ENCODE peak calls at places on chromosomes 7 and 10, in nine cellular contexts. One of them, this sample, is unnamed.

GRCh38 chr7:25752169-25752568 is 399.8 kb upstream of the NFE2L3 start:
- DNase-seq in stromal cell of bone marrow: no peak
- DNase-seq in NCI-H748 treated with DMSO at 0.1 percent for 48 hours: no peak
- DNase-seq in T-helper 9 cell: no peak
- DNase-seq in endothelial cell: no peak
- DNase-seq in DMS79: no peak
- DNase-seq in NCI-H1048: no peak
- DNase-seq in bronchial epithelial cell: no peak
- DNase-seq in amygdala: no peak
- DNase-seq in this sample: no peak

GRCh38 chr7:131166066-131166465 is 161.6 kb upstream of the MKLN1 start:
- DNase-seq in stromal cell of bone marrow: no peak
- DNase-seq in NCI-H748 treated with DMSO at 0.1 percent for 48 hours: no peak
- DNase-seq in T-helper 9 cell: no peak
- DNase-seq in endothelial cell: no peak
- DNase-seq in DMS79: no peak
- DNase-seq in NCI-H1048: no peak
- DNase-seq in bronchial epithelial cell: no peak
- DNase-seq in amygdala: no peak
- DNase-seq in this sample: no peak

GRCh38 chr7:115779561-115779960 is 251.0 kb downstream of the TFEC start:
- DNase-seq in stromal cell of bone marrow: no peak
- DNase-seq in NCI-H748 treated with DMSO at 0.1 percent for 48 hours: no peak
- DNase-seq in T-helper 9 cell: no peak
- DNase-seq in endothelial cell: no peak
- DNase-seq in DMS79: no peak
- DNase-seq in NCI-H1048: no peak
- DNase-seq in bronchial epithelial cell: peak; percentile 50
- DNase-seq in amygdala: no peak
- DNase-seq in this sample: no peak

GRCh38 chr7:29355388-29355787 is 160.8 kb downstream of the CHN2 start:
- DNase-seq in stromal cell of bone marrow: no peak
- DNase-seq in NCI-H748 treated with DMSO at 0.1 percent for 48 hours: no peak
- DNase-seq in T-helper 9 cell: no peak
- DNase-seq in endothelial cell: no peak
- DNase-seq in DMS79: no peak
- DNase-seq in NCI-H1048: no peak
- DNase-seq in bronchial epithelial cell: no peak
- DNase-seq in amygdala: no peak
- DNase-seq in this sample: no peak

GRCh38 chr10:124644771-124645170 is 99.4 kb downstream of the FAM53B start:
- DNase-seq in stromal cell of bone marrow: no peak
- DNase-seq in NCI-H748 treated with DMSO at 0.1 percent for 48 hours: no peak
- DNase-seq in T-helper 9 cell: no peak
- DNase-seq in endothelial cell: no peak
- DNase-seq in DMS79: no peak
- DNase-seq in NCI-H1048: no peak
- DNase-seq in bronchial epithelial cell: no peak
- DNase-seq in amygdala: no peak
- DNase-seq in this sample: no peak

GRCh38 chr7:103469095-103469948 is 23.3 kb upstream of the SLC26A5 start:
- DNase-seq in stromal cell of bone marrow: no peak
- DNase-seq in NCI-H748 treated with DMSO at 0.1 percent for 48 hours: no peak
- DNase-seq in T-helper 9 cell: no peak
- DNase-seq in endothelial cell: no peak
- DNase-seq in DMS79: no peak
- DNase-seq in NCI-H1048: no peak
- DNase-seq in bronchial epithelial cell: no peak
- DNase-seq in amygdala: no peak
- DNase-seq in this sample: no peak

GRCh38 chr7:36084485-36085091 is 68.5 kb upstream of the EEPD1 start:
- DNase-seq in stromal cell of bone marrow: peak; percentile 31
- DNase-seq in NCI-H748 treated with DMSO at 0.1 percent for 48 hours: peak; percentile 2
- DNase-seq in T-helper 9 cell: no peak
- DNase-seq in endothelial cell: peak; percentile 50
- DNase-seq in DMS79: no peak
- DNase-seq in NCI-H1048: no peak
- DNase-seq in bronchial epithelial cell: peak; percentile 53
- DNase-seq in amygdala: no peak
- DNase-seq in this sample: peak; percentile 24

GRCh38 chr10:52213511-52213831 is 100.6 kb upstream of the DKK1 start:
- DNase-seq in stromal cell of bone marrow: peak; percentile 61
- DNase-seq in NCI-H748 treated with DMSO at 0.1 percent for 48 hours: no peak
- DNase-seq in T-helper 9 cell: no peak
- DNase-seq in endothelial cell: no peak
- DNase-seq in DMS79: no peak
- DNase-seq in NCI-H1048: no peak
- DNase-seq in bronchial epithelial cell: peak; percentile 67
- DNase-seq in amygdala: no peak
- DNase-seq in this sample: no peak

GRCh38 chr7:2011266-2012043 is 221.3 kb downstream of the MAD1L1 start:
- DNase-seq in stromal cell of bone marrow: no peak
- DNase-seq in NCI-H748 treated with DMSO at 0.1 percent for 48 hours: no peak
- DNase-seq in T-helper 9 cell: no peak
- DNase-seq in endothelial cell: no peak
- DNase-seq in DMS79: no peak
- DNase-seq in NCI-H1048: no peak
- DNase-seq in bronchial epithelial cell: no peak
- DNase-seq in amygdala: no peak
- DNase-seq in this sample: no peak

GRCh38 chr7:93902777-93903423 is 3.5 kb upstream of the GNGT1 start:
- DNase-seq in stromal cell of bone marrow: no peak
- DNase-seq in NCI-H748 treated with DMSO at 0.1 percent for 48 hours: peak; percentile 41
- DNase-seq in T-helper 9 cell: no peak
- DNase-seq in endothelial cell: peak; percentile 20
- DNase-seq in DMS79: no peak
- DNase-seq in NCI-H1048: no peak
- DNase-seq in bronchial epithelial cell: peak; percentile 50
- DNase-seq in amygdala: no peak
- DNase-seq in this sample: no peak

GRCh38 chr10:131802991-131803390 is 97.8 kb upstream of the PPP2R2D start:
- DNase-seq in stromal cell of bone marrow: no peak
- DNase-seq in NCI-H748 treated with DMSO at 0.1 percent for 48 hours: no peak
- DNase-seq in T-helper 9 cell: no peak
- DNase-seq in endothelial cell: no peak
- DNase-seq in DMS79: no peak
- DNase-seq in NCI-H1048: no peak
- DNase-seq in bronchial epithelial cell: no peak
- DNase-seq in amygdala: no peak
- DNase-seq in this sample: no peak

GRCh38 chr7:133076142-133076541 is 5.7 kb downstream of the CHCHD3 start:
- DNase-seq in stromal cell of bone marrow: no peak
- DNase-seq in NCI-H748 treated with DMSO at 0.1 percent for 48 hours: no peak
- DNase-seq in T-helper 9 cell: no peak
- DNase-seq in endothelial cell: no peak
- DNase-seq in DMS79: no peak
- DNase-seq in NCI-H1048: no peak
- DNase-seq in bronchial epithelial cell: no peak
- DNase-seq in amygdala: no peak
- DNase-seq in this sample: no peak

GRCh38 chr10:116753759-116754158 is 11.4 kb upstream of the HSPA12A start:
- DNase-seq in stromal cell of bone marrow: peak; percentile 51
- DNase-seq in NCI-H748 treated with DMSO at 0.1 percent for 48 hours: no peak
- DNase-seq in T-helper 9 cell: no peak
- DNase-seq in endothelial cell: no peak
- DNase-seq in DMS79: peak; percentile 81
- DNase-seq in NCI-H1048: no peak
- DNase-seq in bronchial epithelial cell: peak; percentile 84
- DNase-seq in amygdala: no peak
- DNase-seq in this sample: no peak

GRCh38 chr7:128703605-128704004 is 31.5 kb downstream of the GARIN1A start:
- DNase-seq in stromal cell of bone marrow: no peak
- DNase-seq in NCI-H748 treated with DMSO at 0.1 percent for 48 hours: no peak
- DNase-seq in T-helper 9 cell: no peak
- DNase-seq in endothelial cell: no peak
- DNase-seq in DMS79: no peak
- DNase-seq in NCI-H1048: no peak
- DNase-seq in bronchial epithelial cell: peak; percentile 52
- DNase-seq in amygdala: no peak
- DNase-seq in this sample: no peak

GRCh38 chr7:11297226-11297625 is 323.6 kb downstream of the PHF14 start:
- DNase-seq in stromal cell of bone marrow: no peak
- DNase-seq in NCI-H748 treated with DMSO at 0.1 percent for 48 hours: no peak
- DNase-seq in T-helper 9 cell: no peak
- DNase-seq in endothelial cell: no peak
- DNase-seq in DMS79: no peak
- DNase-seq in NCI-H1048: no peak
- DNase-seq in bronchial epithelial cell: no peak
- DNase-seq in amygdala: no peak
- DNase-seq in this sample: no peak

GRCh38 chr7:98230746-98231471 is 19.7 kb downstream of the BHLHA15 start:
- DNase-seq in stromal cell of bone marrow: no peak
- DNase-seq in NCI-H748 treated with DMSO at 0.1 percent for 48 hours: no peak
- DNase-seq in T-helper 9 cell: no peak
- DNase-seq in endothelial cell: no peak
- DNase-seq in DMS79: no peak
- DNase-seq in NCI-H1048: no peak
- DNase-seq in bronchial epithelial cell: no peak
- DNase-seq in amygdala: no peak
- DNase-seq in this sample: no peak

GRCh38 chr10:90959826-90960225 is 38.9 kb upstream of the ANKRD1 start:
- DNase-seq in stromal cell of bone marrow: no peak
- DNase-seq in NCI-H748 treated with DMSO at 0.1 percent for 48 hours: no peak
- DNase-seq in T-helper 9 cell: no peak
- DNase-seq in endothelial cell: no peak
- DNase-seq in DMS79: no peak
- DNase-seq in NCI-H1048: no peak
- DNase-seq in bronchial epithelial cell: no peak
- DNase-seq in amygdala: no peak
- DNase-seq in this sample: no peak

GRCh38 chr7:28052933-28053332 is 127.7 kb downstream of the JAZF1 start:
- DNase-seq in stromal cell of bone marrow: peak; percentile 39
- DNase-seq in NCI-H748 treated with DMSO at 0.1 percent for 48 hours: no peak
- DNase-seq in T-helper 9 cell: no peak
- DNase-seq in endothelial cell: no peak
- DNase-seq in DMS79: no peak
- DNase-seq in NCI-H1048: no peak
- DNase-seq in bronchial epithelial cell: peak; percentile 75
- DNase-seq in amygdala: no peak
- DNase-seq in this sample: no peak

GRCh38 chr10:77566914-77567566 is 70.6 kb downstream of the KCNMA1 start:
- DNase-seq in stromal cell of bone marrow: no peak
- DNase-seq in NCI-H748 treated with DMSO at 0.1 percent for 48 hours: no peak
- DNase-seq in T-helper 9 cell: no peak
- DNase-seq in endothelial cell: no peak
- DNase-seq in DMS79: no peak
- DNase-seq in NCI-H1048: no peak
- DNase-seq in bronchial epithelial cell: no peak
- DNase-seq in amygdala: no peak
- DNase-seq in this sample: no peak

GRCh38 chr10:67668448-67668847 is 27.5 kb downstream of the CTNNA3 start:
- DNase-seq in stromal cell of bone marrow: no peak
- DNase-seq in NCI-H748 treated with DMSO at 0.1 percent for 48 hours: no peak
- DNase-seq in T-helper 9 cell: no peak
- DNase-seq in endothelial cell: no peak
- DNase-seq in DMS79: no peak
- DNase-seq in NCI-H1048: no peak
- DNase-seq in bronchial epithelial cell: peak; percentile 48
- DNase-seq in amygdala: no peak
- DNase-seq in this sample: no peak

GRCh38 chr7:1531979-1532455 is 1.5 kb downstream of the MAFK start:
- DNase-seq in stromal cell of bone marrow: no peak
- DNase-seq in NCI-H748 treated with DMSO at 0.1 percent for 48 hours: no peak
- DNase-seq in T-helper 9 cell: no peak
- DNase-seq in endothelial cell: no peak
- DNase-seq in DMS79: peak; percentile 23
- DNase-seq in NCI-H1048: no peak
- DNase-seq in bronchial epithelial cell: peak; percentile 36
- DNase-seq in amygdala: no peak
- DNase-seq in this sample: no peak

GRCh38 chr10:70232859-70233108 is 445 bp downstream of the PPA1 start:
- DNase-seq in stromal cell of bone marrow: no peak
- DNase-seq in NCI-H748 treated with DMSO at 0.1 percent for 48 hours: no peak
- DNase-seq in T-helper 9 cell: peak; percentile 12
- DNase-seq in endothelial cell: no peak
- DNase-seq in DMS79: no peak
- DNase-seq in NCI-H1048: no peak
- DNase-seq in bronchial epithelial cell: no peak
- DNase-seq in amygdala: no peak
- DNase-seq in this sample: no peak

GRCh38 chr10:112775347-112775746 is 174.7 kb upstream of the TCF7L2 start:
- DNase-seq in stromal cell of bone marrow: no peak
- DNase-seq in NCI-H748 treated with DMSO at 0.1 percent for 48 hours: no peak
- DNase-seq in T-helper 9 cell: no peak
- DNase-seq in endothelial cell: no peak
- DNase-seq in DMS79: no peak
- DNase-seq in NCI-H1048: peak; percentile 12
- DNase-seq in bronchial epithelial cell: no peak
- DNase-seq in amygdala: no peak
- DNase-seq in this sample: no peak

GRCh38 chr7:90209776-90210175 is 1.8 kb upstream of the STEAP2 start:
- DNase-seq in stromal cell of bone marrow: no peak
- DNase-seq in NCI-H748 treated with DMSO at 0.1 percent for 48 hours: no peak
- DNase-seq in T-helper 9 cell: no peak
- DNase-seq in endothelial cell: no peak
- DNase-seq in DMS79: no peak
- DNase-seq in NCI-H1048: no peak
- DNase-seq in bronchial epithelial cell: peak; percentile 35
- DNase-seq in amygdala: no peak
- DNase-seq in this sample: no peak

GRCh38 chr10:69123306-69123746 is 652 bp upstream of the VPS26A start:
- DNase-seq in stromal cell of bone marrow: peak; percentile 47
- DNase-seq in NCI-H748 treated with DMSO at 0.1 percent for 48 hours: no peak
- DNase-seq in T-helper 9 cell: no peak
- DNase-seq in endothelial cell: peak; percentile 54
- DNase-seq in DMS79: no peak
- DNase-seq in NCI-H1048: no peak
- DNase-seq in bronchial epithelial cell: peak; percentile 52
- DNase-seq in amygdala: no peak
- DNase-seq in this sample: no peak